ENCODE peak calls at places on chromosomes 1 and 21, in nine cellular contexts. Q is astrocyte of the cerebellum, V is pancreas, S is heart right ventricle, B is bronchial epithelial cell, A is AG10803, H is GM23338, J is lower leg skin, G is MM.1S. Y is an unnamed sample.

GRCh38 chr1:31790641-31791091 is 25.2 kb downstream of the SPOCD1 start:
- DNase-seq in Q (no peak), V (no peak), S (no peak), B (no peak), A (no peak), H (no peak), J (peak), G (no peak), Y (no peak)

GRCh38 chr21:39048574-39048973 is 134.7 kb downstream of the PSMG1 start:
- DNase-seq in Q (peak), V (no peak), S (no peak), B (peak), A (peak), H (no peak), J (no peak), G (no peak), Y (no peak)

GRCh38 chr1:243916160-243916559 is 66.1 kb upstream of the AKT3 start:
- DNase-seq in Q (no peak), V (no peak), S (no peak), B (peak), A (no peak), H (no peak), J (no peak), G (no peak), Y (no peak)

GRCh38 chr1:6497215-6497866 is 5.9 kb upstream of the PLEKHG5 start:
- DNase-seq in Q (no peak), V (peak), S (no peak), B (peak), A (peak), H (peak), J (no peak), G (peak), Y (no peak)

GRCh38 chr1:41954533-41954944 is 35.8 kb upstream of the HIVEP3 start:
- DNase-seq in Q (peak), V (no peak), S (no peak), B (peak), A (peak), H (peak), J (no peak), G (no peak), Y (peak)

GRCh38 chr21:40315647-40316046 is 448.4 kb downstream of the PCP4 start:
- DNase-seq in Q (no peak), V (no peak), S (no peak), B (no peak), A (no peak), H (no peak), J (no peak), G (no peak), Y (no peak)

GRCh38 chr1:199743227-199743626 is 284.3 kb upstream of the NR5A2 start:
- DNase-seq in Q (no peak), V (no peak), S (no peak), B (peak), A (no peak), H (no peak), J (no peak), G (no peak), Y (no peak)

GRCh38 chr1:211967704-211968103 is 67.7 kb downstream of the INTS7 start:
- DNase-seq in Q (no peak), V (no peak), S (no peak), B (no peak), A (no peak), H (no peak), J (no peak), G (no peak), Y (no peak)

GRCh38 chr1:68442822-68443556 is 6.8 kb downstream of the RPE65 start:
- DNase-seq in Q (no peak), V (no peak), S (peak), B (peak), A (peak), H (peak), J (no peak), G (peak), Y (no peak)

GRCh38 chr1:165898837-165899236 is 71.4 kb downstream of the UCK2 start:
- DNase-seq in Q (peak), V (no peak), S (peak), B (peak), A (peak), H (no peak), J (no peak), G (no peak), Y (peak)

GRCh38 chr1:32676945-32677344 is 25.6 kb downstream of the SYNC start:
- DNase-seq in Q (no peak), V (no peak), S (no peak), B (no peak), A (no peak), H (no peak), J (no peak), G (no peak), Y (no peak)

GRCh38 chr1:116569776-116570357 is 959 bp downstream of the CD58 start:
- DNase-seq in Q (no peak), V (peak), S (peak), B (peak), A (no peak), H (peak), J (peak), G (no peak), Y (no peak)

GRCh38 chr21:46161800-46162592 is 6.6 kb upstream of the FTCD start:
- DNase-seq in Q (no peak), V (peak), S (no peak), B (no peak), A (no peak), H (no peak), J (peak), G (no peak), Y (no peak)

GRCh38 chr1:37267111-37267835 is 207.1 kb upstream of the ZC3H12A start:
- DNase-seq in Q (no peak), V (no peak), S (no peak), B (no peak), A (peak), H (peak), J (no peak), G (no peak), Y (no peak)

GRCh38 chr1:29527314-29528004 is 291.1 kb downstream of the PTPRU start:
- DNase-seq in Q (no peak), V (no peak), S (no peak), B (no peak), A (no peak), H (no peak), J (peak), G (no peak), Y (no peak)

DNA sequence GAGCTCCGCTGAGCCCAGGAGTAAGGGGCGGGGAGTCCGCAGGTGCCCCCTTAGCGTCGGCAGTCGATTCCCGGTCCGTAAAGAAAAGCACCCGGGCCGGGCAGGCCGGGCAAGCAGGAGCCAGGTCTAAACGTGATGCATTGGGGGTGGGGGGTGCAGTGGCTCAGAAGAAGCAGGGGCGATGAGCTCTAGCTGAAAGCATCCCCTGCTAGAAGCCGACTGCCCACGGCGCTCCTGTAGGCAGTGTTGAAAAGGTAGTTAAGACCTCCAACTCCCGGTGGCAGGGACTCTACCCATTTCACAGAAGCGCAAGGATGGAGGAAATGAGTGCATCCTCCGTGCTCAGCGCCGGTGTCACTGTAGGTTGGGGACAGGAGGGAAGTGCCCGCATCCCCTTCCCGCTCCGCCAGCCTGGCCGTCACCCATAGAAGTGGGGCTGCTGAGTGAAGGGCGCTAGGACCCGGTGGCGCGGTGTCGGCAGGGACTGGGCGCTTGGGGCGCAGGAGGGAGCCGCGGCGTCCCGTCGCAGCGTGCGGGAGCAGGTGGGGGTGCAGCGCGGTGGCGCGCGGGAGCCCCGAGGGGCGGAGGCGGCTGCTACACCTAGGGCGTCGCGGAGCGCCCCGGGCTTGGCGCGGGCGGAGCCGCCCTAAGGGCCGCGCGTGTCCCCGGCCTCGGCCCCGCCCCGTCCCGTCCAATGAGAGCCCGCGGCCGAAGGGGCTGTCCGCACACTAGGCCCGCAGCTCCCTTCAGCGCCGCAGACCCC is at the start of gene WNT2B:
- DNase-seq in Q (no peak), V (no peak), S (no peak), B (no peak), A (no peak), H (peak), J (no peak), G (peak), Y (no peak)
- TF ChIP-seq CTCF in Q (no peak), V (no peak), S (no peak), B (no peak), A (no peak), H (peak), J (no peak), G (no peak), Y (no peak)

DNA sequence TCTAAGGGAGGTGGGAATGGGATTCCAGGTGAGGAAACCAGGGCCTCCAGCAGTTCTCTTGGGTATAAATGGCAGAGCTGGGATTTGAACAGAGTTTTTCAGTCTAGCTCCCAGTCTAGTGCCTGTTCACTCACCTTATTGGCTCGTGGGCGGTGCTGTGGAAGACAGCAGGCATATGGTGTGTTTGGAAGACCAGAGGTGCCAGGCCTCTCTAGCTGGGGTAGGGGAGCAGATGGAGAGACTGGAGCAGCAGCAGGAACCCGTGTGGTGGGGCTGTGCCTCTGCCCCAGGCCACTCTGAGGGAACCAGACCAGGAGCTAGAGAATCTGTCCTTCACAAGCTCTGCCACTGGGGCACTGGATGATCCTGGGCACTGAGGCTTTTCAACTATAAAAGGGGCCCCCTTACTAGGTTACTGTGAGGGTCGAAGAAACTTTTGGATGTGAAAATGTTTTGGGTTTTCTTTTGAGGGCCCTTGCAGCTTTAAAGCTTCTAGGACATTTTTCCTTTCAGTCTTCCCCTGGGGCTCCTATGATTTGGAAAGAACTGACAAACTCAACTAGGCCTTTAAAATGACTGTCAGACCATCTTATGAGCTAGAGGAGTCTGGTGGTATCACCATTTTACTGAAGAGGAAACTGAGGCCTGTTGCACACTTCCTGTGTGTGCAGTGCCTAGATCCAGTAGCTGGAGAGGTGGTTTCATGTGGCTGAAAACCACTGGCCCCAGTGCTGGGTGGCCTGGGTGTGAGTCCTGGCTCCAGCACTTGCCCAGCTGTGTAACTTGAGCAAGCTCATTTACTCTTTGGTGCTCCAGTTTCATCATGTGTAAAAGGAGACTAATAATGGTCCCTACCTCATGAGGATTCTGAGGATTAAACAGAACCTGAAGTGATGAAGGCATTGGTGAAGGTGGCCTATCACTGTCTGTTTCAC is 6.1 kb downstream of the DMRTB1 start:
- DNase-seq in Q (no peak), V (no peak), S (no peak), B (no peak), A (no peak), H (no peak), J (peak), G (no peak), Y (no peak)
- H3K4me3 ChIP-seq in Q (no peak), V (no peak), S (no peak), B (no peak), A (no peak), H (no peak), J (no peak), G (no peak), Y (no peak)

DNA sequence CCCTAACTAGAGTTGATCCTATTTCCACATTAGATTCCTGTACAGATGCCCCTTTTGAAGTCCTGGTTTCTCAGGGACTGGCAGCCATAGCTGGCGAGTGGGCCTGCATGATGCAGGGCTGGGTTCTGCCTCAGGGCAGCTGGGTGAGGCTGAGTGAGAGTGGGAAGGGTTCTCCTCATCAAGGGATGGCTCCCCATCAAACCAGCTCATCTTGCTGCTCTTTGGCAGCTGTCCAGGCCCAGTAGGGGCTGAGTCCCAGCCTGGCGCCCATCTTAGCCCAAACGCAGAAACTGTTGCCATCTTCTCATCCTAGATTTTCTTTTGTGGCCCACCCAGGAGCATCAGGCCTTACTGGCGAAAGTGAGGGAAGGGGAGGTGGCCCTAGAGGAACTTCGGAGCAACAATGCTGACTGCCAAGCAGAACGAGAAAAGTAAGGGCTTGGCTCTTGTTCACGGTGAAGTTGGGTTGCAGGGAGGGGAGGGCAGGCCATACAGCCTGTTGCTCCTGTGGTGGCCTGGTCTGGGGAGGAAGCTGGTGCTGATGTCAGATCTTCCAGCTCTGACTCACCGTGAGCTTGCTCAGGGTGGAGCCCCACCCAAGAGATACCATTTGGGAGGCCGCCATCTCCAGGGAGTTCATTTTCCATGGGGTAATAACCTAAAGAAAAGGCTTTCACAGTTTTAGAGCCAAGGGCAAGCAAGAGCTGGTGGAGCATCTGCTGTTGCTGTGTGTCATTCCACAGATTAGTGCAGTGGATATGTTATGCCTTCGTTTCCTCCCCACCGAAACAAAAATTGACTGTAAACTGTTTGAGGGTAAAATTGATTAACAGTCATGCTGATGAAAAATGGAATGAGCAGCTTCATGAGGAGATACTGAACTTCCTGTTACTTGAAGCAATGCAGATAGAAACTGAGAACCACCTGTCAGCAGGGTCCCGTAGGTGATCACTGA is 34.7 kb downstream of the TUFT1 start:
- DNase-seq in Q (no peak), V (no peak), S (no peak), B (peak), A (peak), H (no peak), J (no peak), G (no peak), Y (no peak)
- TF ChIP-seq CTCF in Q (no peak), V (no peak), S (no peak), B (no peak), A (no peak), H (no peak), J (no peak), G (no peak), Y (no peak)

GRCh38 chr21:41763996-41764395 is 2.9 kb downstream of the RIPK4 start:
- DNase-seq in Q (no peak), V (no peak), S (no peak), B (no peak), A (no peak), H (no peak), J (no peak), G (no peak), Y (no peak)

GRCh38 chr21:41766883-41767605 is at the start of gene RIPK4:
- DNase-seq in Q (no peak), V (peak), S (no peak), B (peak), A (peak), H (peak), J (peak), G (no peak), Y (peak)

GRCh38 chr21:41764558-41765392 is 2.1 kb downstream of the RIPK4 start:
- DNase-seq in Q (no peak), V (peak), S (no peak), B (peak), A (no peak), H (no peak), J (no peak), G (no peak), Y (no peak)

GRCh38 chr21:41766051-41766882 is 585 bp downstream of the RIPK4 start:
- DNase-seq in Q (no peak), V (no peak), S (no peak), B (no peak), A (no peak), H (no peak), J (no peak), G (no peak), Y (no peak)

GRCh38 chr21:41765393-41765950 is 1.4 kb downstream of the RIPK4 start:
- DNase-seq in Q (no peak), V (no peak), S (no peak), B (no peak), A (no peak), H (no peak), J (no peak), G (no peak), Y (no peak)
- H3K4me3 ChIP-seq in Q (peak), V (peak), S (no peak), B (peak), A (no peak), H (peak), J (peak), G (no peak), Y (peak)

DNA sequence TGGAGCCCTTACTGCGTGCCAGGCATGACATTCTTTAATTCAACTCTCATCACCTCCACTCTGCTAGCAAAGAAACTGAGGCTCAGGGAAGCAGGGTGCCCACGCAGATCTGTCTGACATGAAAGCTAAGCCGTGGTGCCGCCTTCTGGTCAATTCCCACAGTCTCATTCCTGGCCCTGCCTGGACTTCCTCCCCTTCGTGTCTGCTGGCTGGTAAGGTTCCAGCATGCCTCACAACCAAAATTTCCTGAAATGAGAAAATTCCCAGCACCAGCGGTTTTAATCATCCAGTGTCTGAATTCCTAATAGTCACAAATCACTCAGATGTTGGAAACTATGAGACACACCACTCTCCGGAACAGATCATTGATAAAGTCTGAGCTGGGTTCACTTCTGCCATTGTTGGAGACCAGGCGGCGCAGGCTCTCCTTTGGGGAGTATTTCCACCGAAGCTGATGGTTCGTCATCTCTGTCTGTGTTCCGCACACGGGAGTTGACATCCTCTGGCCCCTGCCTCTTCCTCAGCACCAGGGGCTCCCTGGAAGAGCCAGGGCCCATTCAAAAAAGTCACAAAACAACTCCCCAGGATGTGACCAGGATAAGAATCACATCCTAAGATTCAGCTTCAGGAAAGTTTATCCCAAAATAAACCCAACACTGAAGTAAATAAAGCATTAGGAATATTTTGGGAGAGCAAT is 167.7 kb downstream of the PLPP3 start:
- DNase-seq in Q (no peak), V (peak), S (peak), B (no peak), A (peak), H (no peak), J (peak), G (no peak), Y (no peak)
- TF ChIP-seq CTCF in Q (no peak), V (no peak), S (peak), B (no peak), A (peak), H (peak), J (no peak), G (no peak), Y (no peak)

GRCh38 chr1:194104247-194104844 is 917.9 kb upstream of the B3GALT2 start:
- DNase-seq in Q (no peak), V (no peak), S (no peak), B (no peak), A (no peak), H (no peak), J (no peak), G (no peak), Y (no peak)

GRCh38 chr1:194105381-194105780 is 919.0 kb upstream of the B3GALT2 start:
- DNase-seq in Q (no peak), V (no peak), S (no peak), B (no peak), A (no peak), H (no peak), J (no peak), G (no peak), Y (no peak)

GRCh38 chr1:194102607-194103006 is 916.2 kb upstream of the B3GALT2 start:
- DNase-seq in Q (no peak), V (no peak), S (no peak), B (no peak), A (no peak), H (peak), J (no peak), G (no peak), Y (no peak)

GRCh38 chr1:194103516-194104246 is 917.3 kb upstream of the B3GALT2 start:
- DNase-seq in Q (no peak), V (no peak), S (no peak), B (no peak), A (no peak), H (no peak), J (no peak), G (no peak), Y (no peak)
- H3K4me3 ChIP-seq in Q (no peak), V (no peak), S (no peak), B (no peak), A (no peak), H (no peak), J (no peak), G (no peak), Y (no peak)

GRCh38 chr1:93015590-93015989 is 54.3 kb upstream of the DIPK1A start:
- DNase-seq in Q (no peak), V (no peak), S (no peak), B (peak), A (peak), H (no peak), J (no peak), G (no peak), Y (no peak)

GRCh38 chr1:93014156-93014555 is 52.9 kb upstream of the DIPK1A start:
- DNase-seq in Q (no peak), V (no peak), S (no peak), B (no peak), A (no peak), H (no peak), J (no peak), G (no peak), Y (no peak)

GRCh38 chr1:93016171-93016570 is 54.9 kb upstream of the DIPK1A start:
- DNase-seq in Q (no peak), V (no peak), S (no peak), B (peak), A (peak), H (peak), J (no peak), G (no peak), Y (no peak)

GRCh38 chr1:93007941-93008577 is 46.8 kb upstream of the DIPK1A start:
- DNase-seq in Q (no peak), V (no peak), S (no peak), B (no peak), A (peak), H (no peak), J (no peak), G (no peak), Y (no peak)

GRCh38 chr1:93013311-93014091 is 52.2 kb upstream of the DIPK1A start:
- DNase-seq in Q (no peak), V (no peak), S (no peak), B (no peak), A (no peak), H (no peak), J (no peak), G (no peak), Y (no peak)
- TF ChIP-seq CTCF in Q (no peak), V (no peak), S (no peak), B (no peak), A (no peak), H (no peak), J (no peak), G (no peak), Y (no peak)

Y was measured in retinal pigment epithelial cell.